ENCODE peak calls at places on chromosomes 5 and 9, in eight cellular contexts. J is H7; A is NCI-H1092; T is T47D; Y is WERI-Rb-1; B is GM23338; I is M059J; Z is activated CD8-positive, alpha-beta T cell treated with anti-CD3 and anti-CD28 coated beads for 36 hours. P is an unnamed sample.

GRCh38 chr5:168128556-168128955 is 162.9 kb upstream of the WWC1 start:
- DNase-seq in I (no peak), A (no peak), J (no peak), Z (no peak), Y (no peak), B (no peak), T (no peak), P (no peak)

GRCh38 chr9:136327313-136327971 is at the start of gene GPSM1:
- DNase-seq in Z (peak), B (peak), Y (peak), T (peak), A (no peak), J (peak), I (peak), P (peak)

GRCh38 chr5:9544502-9545300 is 1.2 kb downstream of the SEMA5A start:
- DNase-seq in B (peak), A (no peak), Z (peak), J (peak), T (peak), I (peak), Y (peak), P (peak)

GRCh38 chr5:124740055-124740454 is 6.4 kb downstream of the ZNF608 start:
- DNase-seq in Y (peak), B (no peak), T (no peak), J (no peak), Z (no peak), A (no peak), I (no peak), P (no peak)

GRCh38 chr9:28808042-28808441 is 1234.8 kb upstream of the C9orf72 start:
- DNase-seq in Y (no peak), I (peak), A (no peak), B (no peak), J (no peak), Z (no peak), T (no peak), P (no peak)

GRCh38 chr5:11897831-11898230 is 6.4 kb downstream of the CTNND2 start:
- DNase-seq in J (peak), I (no peak), B (no peak), Y (no peak), Z (no peak), T (no peak), A (no peak), P (no peak)

GRCh38 chr5:99771296-99771695 is 763.9 kb upstream of the FAM174A start:
- DNase-seq in T (no peak), A (no peak), Y (no peak), B (no peak), I (no peak), Z (no peak), J (no peak), P (no peak)

GRCh38 chr9:132590037-132590317 is 7.6 kb downstream of the BARHL1 start:
- DNase-seq in I (no peak), A (no peak), B (peak), J (no peak), T (no peak), Z (no peak), Y (no peak), P (no peak)

GRCh38 chr5:343461-344401 is 22.2 kb downstream of the AHRR start:
- DNase-seq in Y (no peak), T (peak), B (peak), I (no peak), Z (peak), J (peak), A (peak), P (no peak)

GRCh38 chr5:117889592-117889991 is 1098.8 kb downstream of the DTWD2 start:
- DNase-seq in T (peak), Y (no peak), B (no peak), I (peak), J (no peak), A (no peak), Z (no peak), P (no peak)

GRCh38 chr9:107875571-107875980 is 386.0 kb upstream of the KLF4 start:
- DNase-seq in T (no peak), A (no peak), J (no peak), I (peak), Z (no peak), B (no peak), Y (no peak), P (no peak)

GRCh38 chr9:131237931-131238401 is 38.3 kb downstream of the FAM78A start:
- DNase-seq in T (peak), Z (peak), A (no peak), J (peak), B (peak), Y (no peak), I (peak), P (peak)

GRCh38 chr5:124662261-124662781 is 84.1 kb downstream of the ZNF608 start:
- DNase-seq in Z (no peak), T (no peak), I (peak), J (no peak), B (peak), A (no peak), Y (peak), P (no peak)

GRCh38 chr9:93575706-93576295 is 583 bp upstream of the PHF2 start:
- DNase-seq in J (peak), I (peak), Y (peak), T (no peak), Z (peak), B (peak), A (no peak), P (peak)

GRCh38 chr5:129672006-129672405 is 75.9 kb upstream of the MINAR2 start:
- DNase-seq in B (no peak), J (no peak), I (no peak), Y (no peak), A (no peak), Z (no peak), T (no peak), P (no peak)

GRCh38 chr5:74357827-74358226 is 282.7 kb downstream of the ENC1 start:
- DNase-seq in I (peak), J (no peak), T (no peak), B (no peak), A (no peak), Z (no peak), Y (peak), P (no peak)

GRCh38 chr5:39755986-39756385 is 331.2 kb upstream of the DAB2 start:
- DNase-seq in Y (no peak), T (peak), B (peak), Z (no peak), J (no peak), A (no peak), I (peak), P (no peak)

GRCh38 chr5:141816598-141817399 is 61.4 kb downstream of the PCDH1 start:
- DNase-seq in J (peak), B (peak), A (no peak), Z (no peak), Y (no peak), I (no peak), T (no peak), P (peak)